ENCODE peak calls at places on chromosomes 1 and 21, in eight cellular contexts. J, C, X, L, R, F, N and B are unnamed samples.
A peak's percentile ranks its signal among the peaks of the same experiment; 100 is the strongest.

GRCh38 chr1:68449901-68450300 is at the start of gene RPE65:
- DNase-seq in X (no peak), N (no peak), F (no peak), R (peak; percentile 57), J (no peak), C (no peak), L (no peak), B (no peak)

GRCh38 chr1:36203554-36204346 is 20.5 kb upstream of the THRAP3 start:
- DNase-seq in F (peak; percentile 81), R (peak; percentile 83), C (no peak), J (no peak), X (no peak), N (peak; percentile 36), L (peak; percentile 79), B (no peak)

GRCh38 chr1:13735168-13735930 is 35.4 kb downstream of the PRDM2 start:
- DNase-seq in R (no peak), J (no peak), C (no peak), F (peak; percentile 28), X (no peak), L (no peak), N (no peak), B (no peak)

GRCh38 chr1:21362096-21362495 is 71.8 kb upstream of the ECE1 start:
- DNase-seq in X (no peak), L (peak; percentile 44), N (no peak), J (no peak), F (peak; percentile 38), C (no peak), R (no peak), B (no peak)

GRCh38 chr1:108639899-108640560 is 20.9 kb downstream of the HENMT1 start:
- DNase-seq in N (no peak), X (peak; percentile 71), F (no peak), R (no peak), C (peak; percentile 76), L (no peak), J (peak; percentile 73), B (no peak)

GRCh38 chr1:54553781-54554313 is 5.8 kb downstream of the ACOT11 start:
- DNase-seq in J (no peak), F (no peak), R (no peak), X (no peak), C (no peak), N (no peak), L (no peak), B (no peak)

GRCh38 chr1:31694910-31695300 is 8.9 kb downstream of the COL16A1 start:
- DNase-seq in L (peak; percentile 80), R (no peak), C (no peak), X (no peak), F (no peak), J (no peak), N (no peak), B (no peak)

GRCh38 chr1:207850621-207851407 is 60.1 kb downstream of the CD34 start:
- DNase-seq in J (no peak), N (no peak), F (no peak), L (no peak), C (no peak), X (no peak), R (no peak), B (no peak)

GRCh38 chr1:230408971-230409370 is 17.2 kb downstream of the PGBD5 start:
- DNase-seq in J (no peak), N (peak; percentile 61), F (no peak), L (no peak), R (no peak), X (no peak), C (no peak), B (peak; percentile 26)

GRCh38 chr1:52367272-52367671 is 1.3 kb upstream of the CC2D1B start:
- DNase-seq in X (no peak), J (no peak), L (no peak), N (no peak), F (no peak), R (no peak), C (no peak), B (peak; percentile 59)

GRCh38 chr1:182935716-182936115 is 17.2 kb downstream of the SHCBP1L start:
- DNase-seq in R (no peak), X (no peak), F (no peak), N (no peak), C (no peak), L (no peak), J (no peak), B (no peak)

GRCh38 chr1:235008239-235008638 is 120.4 kb downstream of the TOMM20 start:
- DNase-seq in C (peak; percentile 30), L (no peak), N (peak; percentile 58), X (no peak), J (no peak), F (no peak), R (no peak), B (peak; percentile 30)

GRCh38 chr1:166884971-166885370 is 8.9 kb upstream of the TADA1 start:
- DNase-seq in C (peak; percentile 55), J (no peak), F (no peak), N (no peak), R (no peak), X (peak; percentile 13), L (no peak), B (no peak)

GRCh38 chr1:23103001-23103879 is 65.4 kb downstream of the LUZP1 start:
- DNase-seq in J (no peak), R (no peak), N (peak; percentile 76), X (no peak), C (peak; percentile 85), F (no peak), L (no peak), B (no peak)

GRCh38 chr21:44828362-44829056 is 10.6 kb upstream of the SUMO3 start:
- DNase-seq in L (no peak), F (no peak), N (no peak), C (no peak), J (no peak), R (no peak), X (no peak), B (peak; percentile 10)